ENCODE peak calls at places on chromosome 14, in eight cellular contexts. J, Z, C, L, A, U, N and K are unnamed samples.

GRCh38 chr14:63204407-63205280 is at the start of gene RHOJ:
- DNase-seq in J (no peak), N (peak), L (no peak), U (peak), A (peak), Z (no peak), C (no peak), K (peak)

GRCh38 chr14:64049616-64050381 is 197.0 kb downstream of the SYNE2 start:
- DNase-seq in L (no peak), Z (no peak), U (no peak), C (no peak), J (no peak), A (no peak), N (no peak), K (no peak)

GRCh38 chr14:51445001-51445390 is 204.9 kb downstream of the TMX1 start:
- DNase-seq in Z (no peak), J (no peak), A (no peak), U (no peak), C (no peak), N (no peak), L (no peak), K (no peak)

GRCh38 chr14:89232366-89233070 is 184.5 kb downstream of the FOXN3 start:
- DNase-seq in J (no peak), N (peak), Z (no peak), L (no peak), U (no peak), C (no peak), A (no peak), K (no peak)

GRCh38 chr14:100440758-100441203 is 117.6 kb downstream of the SLC25A47 start:
- DNase-seq in J (no peak), L (no peak), A (no peak), N (no peak), Z (no peak), C (no peak), U (no peak), K (no peak)

GRCh38 chr14:104968153-104968527 is 10.0 kb downstream of the AHNAK2 start:
- DNase-seq in A (no peak), L (no peak), Z (no peak), C (no peak), J (no peak), U (peak), N (peak), K (peak)

GRCh38 chr14:72975776-72976175 is 49.5 kb downstream of the DCAF4 start:
- DNase-seq in N (peak), Z (no peak), A (no peak), U (no peak), L (no peak), J (no peak), C (no peak), K (no peak)

GRCh38 chr14:67766035-67766680 is 50.2 kb downstream of the ZFYVE26 start:
- DNase-seq in L (no peak), U (no peak), A (no peak), N (no peak), J (no peak), Z (no peak), C (no peak), K (no peak)

GRCh38 chr14:105107781-105108515 is 42.7 kb upstream of the GPR132 start:
- DNase-seq in U (no peak), C (no peak), A (no peak), J (no peak), L (no peak), N (no peak), Z (no peak), K (no peak)

GRCh38 chr14:101176535-101177205 is 273.1 kb upstream of the RTL1 start:
- DNase-seq in A (no peak), Z (no peak), C (no peak), U (no peak), N (no peak), J (no peak), L (no peak), K (no peak)

GRCh38 chr14:50774542-50775267 is 56.3 kb downstream of the NIN start:
- DNase-seq in L (no peak), U (no peak), A (no peak), C (no peak), J (no peak), Z (no peak), N (no peak), K (no peak)

GRCh38 chr14:34234258-34234657 is 227.8 kb downstream of the SPTSSA start:
- DNase-seq in J (no peak), U (no peak), L (no peak), N (no peak), C (no peak), Z (no peak), A (no peak), K (no peak)

GRCh38 chr14:70640938-70641547 is 673 bp upstream of the TTC9 start:
- DNase-seq in C (peak), N (no peak), J (peak), U (peak), L (peak), A (peak), Z (no peak), K (no peak)

GRCh38 chr14:71621966-71622365 is 310.3 kb upstream of the RGS6 start:
- DNase-seq in L (no peak), J (no peak), C (no peak), A (no peak), N (no peak), U (no peak), Z (no peak), K (no peak)